ENCODE peak calls at places on chromosomes 3 and 15, in five cellular contexts. M is fibroblast of lung, F is IMR-90, X is neuronal stem cell, G is H9. B is an unnamed sample.

GRCh38 chr15:35626984-35627383 is 81.0 kb upstream of the DPH6 start:
- DNase-seq in M (no peak), F (no peak), X (no peak), G (no peak), B (no peak)

GRCh38 chr3:51373658-51374421 is 11.3 kb upstream of the MANF start:
- DNase-seq in M (no peak), F (no peak), X (no peak), G (no peak), B (no peak)

GRCh38 chr3:24829632-24830229 is 335.1 kb upstream of the THRB start:
- DNase-seq in M (no peak), F (no peak), X (peak), G (peak), B (peak)

GRCh38 chr3:115212615-115213014 is 65.5 kb upstream of the ZBTB20 start:
- DNase-seq in M (no peak), F (no peak), X (no peak), G (no peak), B (no peak)

GRCh38 chr3:168049366-168049974 is 46.3 kb downstream of the GOLIM4 start:
- DNase-seq in M (peak), F (peak), X (no peak), G (no peak), B (no peak)

GRCh38 chr15:74423443-74424257 is 10.1 kb downstream of the SEMA7A start:
- DNase-seq in M (no peak), F (no peak), X (no peak), G (no peak), B (no peak)

GRCh38 chr15:56467626-56468025 is 2.7 kb upstream of the MNS1 start:
- DNase-seq in M (no peak), F (no peak), X (no peak), G (no peak), B (no peak)

GRCh38 chr15:38895326-38896282 is 331.0 kb upstream of the RASGRP1 start:
- DNase-seq in M (peak), F (peak), X (no peak), G (no peak), B (peak)

GRCh38 chr3:28081533-28081947 is 159.9 kb upstream of the CMC1 start:
- DNase-seq in M (no peak), F (no peak), X (no peak), G (peak), B (no peak)

GRCh38 chr15:62099171-62099601 is 32.4 kb downstream of the C2CD4A start:
- DNase-seq in M (peak), F (peak), X (no peak), G (no peak), B (peak)

GRCh38 chr3:71054312-71054711 is 529.2 kb downstream of the FOXP1 start:
- DNase-seq in M (no peak), F (no peak), X (no peak), G (no peak), B (no peak)
- H3K9ac ChIP-seq in M (no peak), F (no peak), X (no peak), G (no peak), B (no peak)

GRCh38 chr15:100833432-100834389 is 45.9 kb upstream of the ALDH1A3 start:
- DNase-seq in M (no peak), F (no peak), X (no peak), G (no peak), B (no peak)
- H3K9ac ChIP-seq in M (no peak), F (no peak), X (no peak), G (no peak), B (no peak)

DNA sequence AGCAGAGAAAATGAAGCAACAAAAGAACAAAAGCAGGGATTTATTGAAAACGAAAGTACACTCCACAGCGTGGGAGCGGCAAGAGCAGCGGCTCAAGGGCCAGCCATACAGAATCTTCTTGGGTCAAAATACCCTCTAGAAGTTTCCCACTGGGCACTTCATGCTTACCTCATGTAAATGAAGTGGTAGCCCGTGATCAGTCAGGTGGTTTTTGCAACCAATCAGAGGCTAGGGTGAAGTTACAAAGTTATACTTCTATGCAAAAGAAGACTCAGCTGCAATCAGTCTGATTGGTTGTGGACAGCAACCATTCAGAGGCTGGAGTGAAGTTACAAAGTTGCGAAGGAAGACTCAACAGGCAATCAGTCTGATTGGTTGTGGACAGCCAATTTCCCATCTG is 37.8 kb upstream of the TRH start:
- DNase-seq in M (peak), F (peak), X (peak), G (no peak), B (peak)
- H3K9ac ChIP-seq in M (no peak), F (no peak), X (no peak), G (no peak), B (peak)

GRCh38 chr3:66039590-66039887 is 821 bp upstream of the MAGI1 start:
- DNase-seq in M (peak), F (no peak), X (no peak), G (peak), B (peak)

GRCh38 chr3:66037986-66038369 is 740 bp downstream of the MAGI1 start:
- DNase-seq in M (peak), F (no peak), X (no peak), G (no peak), B (peak)

GRCh38 chr3:66038384-66038725 is 363 bp downstream of the MAGI1 start:
- DNase-seq in M (no peak), F (no peak), X (no peak), G (no peak), B (no peak)

GRCh38 chr3:66037330-66037985 is 1.3 kb downstream of the MAGI1 start:
- DNase-seq in M (peak), F (peak), X (no peak), G (peak), B (peak)

DNA sequence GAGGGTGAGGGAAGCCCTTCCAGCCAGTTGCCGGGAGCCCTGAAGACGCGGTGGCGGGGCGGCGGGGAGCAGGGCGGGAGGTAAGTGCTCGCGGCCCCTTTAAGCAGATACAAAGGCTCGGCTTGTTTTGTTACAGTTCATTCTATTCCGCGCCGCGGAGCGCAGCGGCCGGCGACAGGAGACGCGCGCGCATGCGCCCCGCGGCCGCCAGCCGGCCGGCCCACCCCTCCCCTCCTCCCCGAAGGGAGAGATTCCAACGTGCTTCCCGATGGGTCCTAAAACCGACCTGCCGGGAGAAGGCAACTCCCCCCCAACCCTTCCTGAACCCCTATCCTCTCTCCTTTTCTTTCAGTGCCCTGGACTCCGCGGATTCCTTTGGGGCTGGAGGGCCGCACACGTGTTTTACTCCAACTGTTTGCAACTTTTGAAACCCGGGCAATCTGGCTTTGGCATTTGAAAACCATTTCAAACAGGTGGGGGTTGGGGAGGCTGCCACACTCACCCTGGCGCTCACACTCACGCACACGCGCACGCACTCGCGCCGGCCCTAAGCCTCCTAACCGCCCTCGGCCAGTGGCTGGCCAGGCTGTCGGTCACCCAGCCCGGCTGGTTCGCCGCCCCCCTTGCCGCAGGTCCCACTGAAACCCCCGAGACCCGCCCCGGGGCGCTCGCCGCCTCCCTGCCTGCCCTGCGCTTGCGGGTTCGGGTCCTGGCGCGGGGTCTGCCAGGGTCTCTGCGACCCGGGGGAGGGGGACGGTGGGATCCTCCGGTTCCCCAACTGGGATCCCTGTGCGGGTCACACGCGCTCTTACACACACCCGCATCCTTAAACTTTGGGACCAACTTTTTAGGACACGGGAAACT is at the start of gene MAGI1:
- DNase-seq in M (peak), F (peak), X (peak), G (peak), B (peak)
- H3K9ac ChIP-seq in M (peak), F (peak), X (peak), G (peak), B (peak)

GRCh38 chr15:58515807-58516206 is 84.0 kb downstream of the LIPC start:
- DNase-seq in M (no peak), F (no peak), X (no peak), G (no peak), B (no peak)

GRCh38 chr15:58520464-58520863 is 88.7 kb downstream of the LIPC start:
- DNase-seq in M (no peak), F (no peak), X (no peak), G (no peak), B (no peak)

GRCh38 chr15:58518626-58519025 is 86.8 kb downstream of the LIPC start:
- DNase-seq in M (no peak), F (no peak), X (no peak), G (no peak), B (no peak)

GRCh38 chr15:58517252-58517681 is 85.5 kb downstream of the LIPC start:
- DNase-seq in M (no peak), F (no peak), X (no peak), G (no peak), B (no peak)

GRCh38 chr15:58517682-58518525 is 86.1 kb downstream of the LIPC start:
- DNase-seq in M (no peak), F (no peak), X (no peak), G (no peak), B (no peak)
- H3K9ac ChIP-seq in M (no peak), F (no peak), X (no peak), G (no peak), B (no peak)

GRCh38 chr3:183555541-183556081 is at the start of gene KLHL6:
- DNase-seq in M (no peak), F (no peak), X (no peak), G (no peak), B (no peak)
- H3K9ac ChIP-seq in M (no peak), F (no peak), X (no peak), G (no peak), B (no peak)

GRCh38 chr15:28892789-28893610 is 7.2 kb downstream of the APBA2 start:
- DNase-seq in M (peak), F (peak), X (no peak), G (no peak), B (peak)
- H3K9ac ChIP-seq in M (no peak), F (no peak), X (no peak), G (no peak), B (no peak)

GRCh38 chr3:170988378-170988777 is 38.1 kb downstream of the SLC2A2 start:
- DNase-seq in M (no peak), F (no peak), X (no peak), G (no peak), B (no peak)
- H3K9ac ChIP-seq in M (no peak), F (no peak), X (no peak), G (no peak), B (no peak)

GRCh38 chr3:117400303-117400702 is 690.7 kb downstream of the TUSC7 start:
- DNase-seq in M (peak), F (no peak), X (no peak), G (no peak), B (peak)

GRCh38 chr3:117393119-117393518 is 683.5 kb downstream of the TUSC7 start:
- DNase-seq in M (peak), F (peak), X (no peak), G (no peak), B (no peak)

GRCh38 chr3:117393801-117394200 is 684.2 kb downstream of the TUSC7 start:
- DNase-seq in M (no peak), F (no peak), X (no peak), G (no peak), B (no peak)

GRCh38 chr3:117399311-117400068 is 689.9 kb downstream of the TUSC7 start:
- DNase-seq in M (peak), F (peak), X (peak), G (peak), B (peak)

DNA sequence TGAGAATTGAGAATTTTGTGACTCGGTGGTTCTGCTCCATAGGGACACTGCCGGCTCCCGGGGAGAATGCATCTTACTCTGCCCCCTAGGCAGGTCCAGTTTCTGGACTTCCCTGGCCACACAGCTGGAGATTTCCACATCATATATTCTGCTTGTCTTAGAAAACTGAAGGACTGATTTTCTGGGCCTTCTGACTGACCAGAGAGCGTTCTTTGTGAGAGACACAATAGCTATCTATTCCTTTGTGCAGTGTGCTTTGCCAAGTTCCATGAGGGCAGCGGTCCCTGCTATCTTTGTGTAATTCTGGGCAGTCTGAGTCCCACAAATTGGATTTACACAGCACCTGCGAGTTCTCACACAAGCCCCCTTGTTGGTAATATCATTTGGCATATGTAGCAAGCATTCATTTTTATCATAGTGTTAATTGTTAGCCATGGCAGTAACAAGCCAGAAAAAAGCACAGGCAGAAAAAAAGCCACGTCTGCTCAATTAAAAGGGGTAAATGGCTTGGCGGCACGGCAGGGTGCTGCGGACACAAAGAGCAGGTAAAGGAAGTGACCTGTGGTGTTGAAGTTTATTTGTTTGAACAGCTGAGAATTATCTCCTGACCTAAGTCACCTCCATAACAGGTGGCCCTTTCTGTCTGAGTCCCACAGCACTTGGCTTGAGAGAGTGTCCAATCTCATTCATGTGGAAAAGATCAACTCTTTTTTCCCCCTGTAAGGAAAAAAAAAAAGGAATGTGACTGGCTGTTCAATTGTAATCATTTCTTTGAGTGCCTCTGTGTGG is 688.8 kb downstream of the TUSC7 start:
- DNase-seq in M (no peak), F (no peak), X (peak), G (peak), B (no peak)
- H3K9ac ChIP-seq in M (no peak), F (no peak), X (no peak), G (no peak), B (no peak)

DNA sequence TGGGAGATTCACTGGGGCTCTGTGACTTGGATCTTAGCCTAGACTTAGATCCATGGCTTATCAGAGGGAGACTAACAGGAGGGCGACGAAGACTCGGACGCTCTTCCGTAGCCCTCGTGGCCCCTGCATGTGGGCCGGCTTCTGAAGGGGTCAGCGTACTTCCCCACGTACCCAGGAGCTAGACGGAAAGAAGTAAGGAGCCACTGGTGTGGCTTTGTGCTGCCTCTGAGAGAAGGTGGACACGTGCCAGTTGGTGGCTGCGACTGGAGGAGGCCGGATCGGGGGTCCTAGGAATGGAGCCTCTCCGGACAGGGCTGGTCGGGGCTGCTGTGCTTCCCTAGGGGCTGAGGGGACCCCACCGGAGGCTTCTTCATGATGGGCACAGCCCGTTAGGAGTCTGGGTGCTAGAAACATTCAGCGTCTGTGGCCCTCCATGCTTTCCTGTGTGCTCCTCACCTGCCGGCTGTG is 1.0 kb downstream of the NRROS start:
- DNase-seq in M (no peak), F (no peak), X (no peak), G (no peak), B (no peak)
- H3K9ac ChIP-seq in M (no peak), F (no peak), X (no peak), G (no peak), B (peak)